ENCODE peak calls at places on chromosomes 6 and 20, in five cellular contexts. W is cardiac muscle cell; N is effector CD8-positive, alpha-beta T cell; A is EH; M is amygdala. C is an unnamed sample.

GRCh38 chr20:24694727-24695528 is 225.5 kb downstream of the SYNDIG1 start:
- DNase-seq in M (no peak), N (no peak), A (peak; percentile 23), W (no peak), C (no peak)

GRCh38 chr6:25312703-25313102 is 33.5 kb downstream of the CARMIL1 start:
- DNase-seq in M (no peak), A (peak; percentile 83), N (no peak), W (no peak), C (no peak)

GRCh38 chr20:10502098-10502526 is 67.0 kb downstream of the SLX4IP start:
- DNase-seq in N (no peak), A (no peak), W (no peak), M (no peak), C (no peak)

GRCh38 chr6:70151616-70152015 is 151.3 kb downstream of the COL9A1 start:
- DNase-seq in W (no peak), N (no peak), A (no peak), M (no peak), C (no peak)

GRCh38 chr20:41316602-41317535 is 662 bp downstream of the ZHX3 start:
- DNase-seq in N (peak; percentile 71), M (peak; percentile 83), W (peak; percentile 72), A (peak; percentile 93), C (peak; percentile 53)

GRCh38 chr6:42453027-42453648 is 1.4 kb upstream of the TRERF1 start:
- DNase-seq in M (peak; percentile 70), N (peak; percentile 47), A (peak; percentile 94), W (peak; percentile 96), C (peak; percentile 16)

GRCh38 chr20:35947489-35947888 is 6.8 kb downstream of the SCAND1 start:
- DNase-seq in N (no peak), A (peak; percentile 30), M (no peak), W (peak; percentile 41), C (no peak)

GRCh38 chr6:3748726-3749389 is 2.7 kb downstream of the PXDC1 start:
- DNase-seq in N (no peak), W (no peak), M (no peak), A (no peak), C (no peak)

GRCh38 chr20:62875419-62876355 is 14.1 kb upstream of the TCFL5 start:
- DNase-seq in N (no peak), W (peak; percentile 40), M (peak; percentile 74), A (peak; percentile 85), C (no peak)

GRCh38 chr6:15121443-15121842 is 124.4 kb upstream of the JARID2 start:
- DNase-seq in M (no peak), W (no peak), A (no peak), N (no peak), C (no peak)

GRCh38 chr6:29563435-29563834 is 3.9 kb upstream of the UBD start:
- DNase-seq in M (no peak), N (no peak), A (no peak), W (no peak), C (no peak)

GRCh38 chr6:69917834-69918233 is 51.5 kb downstream of the COL19A1 start:
- DNase-seq in W (no peak), N (no peak), M (no peak), A (peak; percentile 72), C (no peak)

GRCh38 chr20:3323398-3323797 is 84.1 kb downstream of the DNAAF9 start:
- DNase-seq in W (no peak), A (peak; percentile 11), M (no peak), N (no peak), C (no peak)

GRCh38 chr20:57195023-57195758 is 71.2 kb downstream of the BMP7 start:
- DNase-seq in A (peak; percentile 77), W (no peak), M (no peak), N (no peak), C (no peak)

GRCh38 chr20:40843251-40843650 is 154.2 kb upstream of the MAFB start:
- DNase-seq in A (no peak), M (no peak), W (no peak), N (no peak), C (no peak)

GRCh38 chr6:166112580-166112979 is 55.1 kb downstream of the TBXT start:
- DNase-seq in A (peak; percentile 54), M (no peak), N (no peak), W (no peak), C (no peak)

GRCh38 chr6:21500314-21500713 is 93.2 kb upstream of the SOX4 start:
- DNase-seq in N (no peak), W (no peak), M (no peak), A (no peak), C (no peak)

GRCh38 chr6:29720863-29721262 is 2.4 kb upstream of the HLA-F start:
- DNase-seq in A (no peak), M (no peak), W (no peak), N (no peak), C (no peak)